ENCODE peak calls at places on chromosomes 2 and 18, in four cellular contexts. I, C, P and O are unnamed samples.

GRCh38 chr2:53520630-53520940 is 247.0 kb upstream of the CHAC2 start:
- DNase-seq in I (no peak), C (no peak), P (no peak), O (no peak)

GRCh38 chr2:42001696-42002331 is 46.0 kb upstream of the PKDCC start:
- DNase-seq in I (peak), C (no peak), P (no peak), O (no peak)

GRCh38 chr2:86703704-86704370 is 16.3 kb upstream of the RMND5A start:
- DNase-seq in I (peak), C (peak), P (no peak), O (no peak)

GRCh38 chr2:181762848-181763247 is 82.5 kb upstream of the NEUROD1 start:
- DNase-seq in I (no peak), C (no peak), P (no peak), O (no peak)

GRCh38 chr2:227625420-227625819 is 8.1 kb downstream of the SCYGR4 start:
- DNase-seq in I (no peak), C (no peak), P (no peak), O (no peak)

GRCh38 chr2:76197842-76198448 is 487.2 kb upstream of the GCFC2 start:
- DNase-seq in I (peak), C (no peak), P (peak), O (peak)

GRCh38 chr2:208360259-208361076 is 46.1 kb upstream of the PTH2R start:
- DNase-seq in I (no peak), C (no peak), P (no peak), O (no peak)

GRCh38 chr18:44823782-44824181 is 143.1 kb downstream of the SETBP1 start:
- DNase-seq in I (peak), C (peak), P (no peak), O (no peak)

GRCh38 chr18:29883114-29883513 is 1159.4 kb downstream of the DSC3 start:
- DNase-seq in I (no peak), C (no peak), P (no peak), O (no peak)

GRCh38 chr18:63198098-63198760 is 121.3 kb downstream of the BCL2 start:
- DNase-seq in I (no peak), C (no peak), P (no peak), O (no peak)

GRCh38 chr2:176132397-176133086 is 3.0 kb downstream of the HOXD8 start:
- DNase-seq in I (peak), C (no peak), P (no peak), O (no peak)

GRCh38 chr2:13876491-13877037 is 756.0 kb upstream of the LRATD1 start:
- DNase-seq in I (no peak), C (no peak), P (no peak), O (no peak)

GRCh38 chr2:71156531-71156930 is 26.1 kb downstream of the MPHOSPH10 start:
- DNase-seq in I (peak), C (peak), P (no peak), O (no peak)

GRCh38 chr18:48905541-48905940 is 45.2 kb downstream of the SMAD7 start:
- DNase-seq in I (peak), C (no peak), P (no peak), O (no peak)

GRCh38 chr2:190607014-190607597 is 41.8 kb upstream of the NAB1 start:
- DNase-seq in I (peak), C (no peak), P (no peak), O (no peak)

GRCh38 chr2:37711831-37712230 is 40.4 kb upstream of the CDC42EP3 start:
- DNase-seq in I (peak), C (peak), P (no peak), O (no peak)

GRCh38 chr2:28375236-28375635 is 17.4 kb upstream of the FOSL2 start:
- DNase-seq in I (no peak), C (no peak), P (peak), O (no peak)

GRCh38 chr2:73987948-73988700 is 3.4 kb downstream of the TET3 start:
- DNase-seq in I (no peak), C (no peak), P (no peak), O (peak)

GRCh38 chr2:44715671-44716077 is 225.8 kb upstream of the SIX3 start:
- DNase-seq in I (peak), C (peak), P (no peak), O (no peak)

GRCh38 chr2:199457147-199458016 is at the start of gene SATB2:
- DNase-seq in I (peak), C (no peak), P (peak), O (no peak)

GRCh38 chr2:12303181-12304030 is 413.3 kb upstream of the TRIB2 start:
- DNase-seq in I (peak), C (peak), P (no peak), O (peak)

GRCh38 chr2:45857848-45858520 is 206.5 kb downstream of the PRKCE start:
- DNase-seq in I (no peak), C (no peak), P (peak), O (no peak)

GRCh38 chr2:65396348-65397026 is 35.9 kb downstream of the SPRED2 start:
- DNase-seq in I (peak), C (no peak), P (no peak), O (peak)

GRCh38 chr18:31684279-31685096 is at the start of gene B4GALT6:
- DNase-seq in I (peak), C (no peak), P (peak), O (peak)

GRCh38 chr2:160917850-160918249 is 242.4 kb upstream of the TANK start:
- DNase-seq in I (peak), C (no peak), P (no peak), O (no peak)

GRCh38 chr2:72896446-72896845 is 9.2 kb downstream of the SPR start:
- DNase-seq in I (peak), C (no peak), P (no peak), O (no peak)

GRCh38 chr2:165815299-165815698 is 21.3 kb upstream of the GALNT3 start:
- DNase-seq in I (no peak), C (no peak), P (no peak), O (no peak)

GRCh38 chr18:44681611-44682010 is 923 bp downstream of the SETBP1 start:
- DNase-seq in I (no peak), C (no peak), P (no peak), O (no peak)

GRCh38 chr2:216195565-216195978 is 86.4 kb downstream of the XRCC5 start:
- DNase-seq in I (peak), C (peak), P (no peak), O (no peak)

GRCh38 chr18:61528961-61529360 is 195.7 kb downstream of the CDH20 start:
- DNase-seq in I (no peak), C (no peak), P (no peak), O (no peak)

GRCh38 chr2:80022018-80022417 is 282.5 kb downstream of the LRRTM1 start:
- DNase-seq in I (no peak), C (no peak), P (no peak), O (no peak)

GRCh38 chr18:8685914-8686216 is 19.5 kb upstream of the MTCL1 start:
- DNase-seq in I (no peak), C (no peak), P (no peak), O (no peak)

GRCh38 chr2:128642801-128643200 is 324.1 kb upstream of the HS6ST1 start:
- DNase-seq in I (no peak), C (no peak), P (peak), O (no peak)

GRCh38 chr2:132438650-132439030 is 22.0 kb downstream of the GPR39 start:
- DNase-seq in I (peak), C (peak), P (no peak), O (no peak)

GRCh38 chr2:141703506-141703905 is 427.3 kb downstream of the LRP1B start:
- DNase-seq in I (no peak), C (no peak), P (no peak), O (no peak)

GRCh38 chr2:186610785-186611184 is 20.9 kb downstream of the ITGAV start:
- DNase-seq in I (no peak), C (no peak), P (no peak), O (no peak)

GRCh38 chr2:156445311-156446218 is 9.4 kb downstream of the GPD2 start:
- DNase-seq in I (peak), C (no peak), P (no peak), O (no peak)

GRCh38 chr2:33276868-33277503 is 199.5 kb upstream of the RASGRP3 start:
- DNase-seq in I (no peak), C (no peak), P (no peak), O (no peak)

GRCh38 chr2:240820014-240820606 is at the start of gene KIF1A:
- DNase-seq in I (no peak), C (no peak), P (peak), O (no peak)

GRCh38 chr2:55759271-55759921 is 65.8 kb upstream of the PNPT1 start:
- DNase-seq in I (no peak), C (no peak), P (no peak), O (no peak)

GRCh38 chr2:55760125-55760524 is 66.5 kb upstream of the PNPT1 start:
- DNase-seq in I (no peak), C (no peak), P (no peak), O (no peak)

GRCh38 chr2:55763721-55764120 is 70.1 kb upstream of the PNPT1 start:
- DNase-seq in I (no peak), C (no peak), P (no peak), O (no peak)

GRCh38 chr2:55761024-55761423 is 67.4 kb upstream of the PNPT1 start:
- DNase-seq in I (peak), C (no peak), P (no peak), O (no peak)

DNA sequence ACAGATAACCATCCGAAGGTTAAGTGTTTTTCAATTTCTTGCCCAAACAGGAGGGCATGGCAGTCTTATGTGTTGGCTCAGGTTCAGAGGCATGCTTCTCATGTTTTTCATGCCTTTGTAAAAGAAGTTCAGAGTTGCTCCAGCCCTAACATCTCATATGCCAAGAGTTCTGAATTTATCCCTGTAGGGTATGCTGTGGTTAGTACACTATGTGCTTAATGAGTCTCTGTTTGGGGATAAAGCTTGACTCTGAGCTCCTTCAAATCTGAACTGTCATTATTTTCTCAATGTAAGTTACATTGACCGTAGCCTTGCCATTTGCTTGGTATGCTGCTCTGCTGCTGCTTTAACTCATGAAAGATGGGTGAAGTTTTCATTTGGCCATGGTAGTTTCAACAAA is 67.9 kb upstream of the PNPT1 start:
- DNase-seq in I (peak), C (peak), P (no peak), O (no peak)
- H3K4me3 ChIP-seq in I (no peak), C (no peak), P (no peak), O (no peak)

DNA sequence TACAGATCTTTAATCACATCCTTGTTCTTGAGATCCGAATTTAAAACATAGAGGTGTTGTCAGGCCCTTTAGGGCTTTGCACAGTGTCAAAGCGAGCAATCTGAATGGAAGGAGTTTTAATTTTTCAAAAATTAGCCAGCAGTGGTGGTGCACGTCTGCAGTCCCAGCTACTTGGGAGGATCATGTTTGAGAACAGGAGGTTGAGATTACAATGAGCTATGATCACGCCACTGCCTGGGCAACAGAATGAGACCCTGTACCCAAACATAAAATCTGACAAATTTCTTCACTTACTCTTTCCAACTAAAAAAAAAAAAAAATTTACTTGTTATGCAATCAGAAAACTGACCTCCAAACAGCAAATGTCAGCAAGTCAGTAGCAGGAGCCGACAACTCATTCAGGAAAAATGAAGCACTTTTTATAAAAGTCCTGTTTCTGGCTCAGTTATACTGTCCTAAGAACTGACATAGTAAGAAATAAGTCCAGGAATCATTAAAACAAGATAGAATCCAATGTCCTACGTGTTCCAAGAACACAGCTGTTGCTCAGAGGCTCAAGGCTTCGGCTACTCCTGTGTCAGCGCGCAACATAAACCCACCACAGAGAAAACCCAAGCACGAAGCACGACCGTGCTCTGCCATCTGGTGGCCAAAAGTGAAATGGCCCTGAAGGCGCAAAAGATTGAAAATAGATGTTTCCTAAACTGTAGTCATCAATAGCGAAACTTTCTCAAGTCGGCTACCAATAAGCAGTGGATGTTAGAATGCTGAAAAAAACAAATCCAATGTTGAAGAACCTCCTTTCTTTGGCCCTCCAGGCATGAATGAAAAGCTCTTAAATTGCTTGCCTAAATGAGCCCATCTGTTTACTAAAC is 138.1 kb downstream of the INO80D start:
- DNase-seq in I (peak), C (peak), P (peak), O (peak)
- H3K4me3 ChIP-seq in I (peak), C (no peak), P (no peak), O (no peak)

DNA sequence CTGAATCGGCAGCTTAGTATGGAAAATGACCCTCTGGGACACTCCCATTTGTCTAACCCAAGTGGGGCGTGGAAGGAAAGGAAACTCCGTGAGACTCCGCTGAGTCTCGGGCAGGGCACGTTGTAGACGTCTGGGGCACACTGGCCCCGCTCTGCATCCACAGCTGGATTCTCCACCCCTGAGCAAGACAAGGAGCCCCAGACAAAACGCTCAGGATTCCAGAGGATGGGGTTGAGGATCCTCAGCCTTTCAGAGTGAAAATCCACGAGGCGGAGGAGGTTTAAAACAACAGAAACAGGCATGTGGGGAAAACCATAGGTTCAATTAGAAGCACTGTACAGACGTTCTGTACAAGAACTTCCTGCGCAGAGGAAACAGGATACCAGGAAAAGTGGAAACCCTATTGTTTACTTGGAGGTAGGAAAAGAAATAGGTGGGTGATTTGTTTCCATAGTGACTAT is 124.9 kb upstream of the ZNF236 start:
- DNase-seq in I (peak), C (no peak), P (no peak), O (no peak)
- H3K4me3 ChIP-seq in I (peak), C (no peak), P (no peak), O (no peak)

GRCh38 chr2:130351495-130352125 is 4.2 kb upstream of the PTPN18 start:
- DNase-seq in I (no peak), C (no peak), P (no peak), O (no peak)
- H3K4me3 ChIP-seq in I (no peak), C (no peak), P (no peak), O (no peak)

DNA sequence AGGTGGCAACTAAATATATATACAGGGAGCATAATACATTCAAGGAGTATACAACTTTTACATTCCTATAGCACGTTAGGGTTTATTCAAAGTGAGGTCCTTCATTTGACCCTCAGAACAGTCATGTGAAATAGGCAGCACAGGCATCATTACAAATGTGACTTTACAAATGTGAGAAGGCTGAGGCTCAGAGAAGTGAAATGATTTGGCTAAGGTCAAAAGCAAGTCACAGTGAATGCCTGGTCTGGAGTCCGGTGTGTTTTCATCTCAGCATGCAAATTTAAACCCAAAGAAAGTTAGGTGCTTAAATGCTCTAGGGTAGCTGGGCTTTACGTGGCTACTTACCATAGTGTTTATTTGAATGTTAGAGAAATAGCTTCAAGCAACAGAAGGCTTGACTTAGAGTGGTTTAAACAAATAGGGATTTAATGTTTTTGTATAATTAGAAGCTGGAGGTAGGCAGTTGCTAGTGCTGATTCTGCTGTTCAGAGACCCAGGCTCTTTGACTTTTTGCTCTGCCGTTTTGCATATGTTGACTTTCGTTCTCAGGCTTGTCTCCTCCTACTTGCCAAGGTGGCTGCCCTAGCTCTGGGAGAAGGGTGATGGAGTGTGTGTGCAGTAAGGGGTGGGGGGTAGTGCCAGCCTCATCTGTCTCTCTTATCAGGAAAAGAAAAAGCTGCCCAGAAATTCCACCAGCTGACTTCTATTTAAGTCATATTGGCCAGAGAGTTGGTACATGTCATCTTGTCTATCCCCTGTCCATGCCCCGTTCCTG is 89.2 kb downstream of the PLCL1 start:
- DNase-seq in I (no peak), C (no peak), P (no peak), O (no peak)
- H3K4me3 ChIP-seq in I (no peak), C (no peak), P (no peak), O (no peak)